ENCODE peak calls at places on chromosomes 5 and 9, in six cellular contexts. P, M, A, K, V and O are unnamed samples.

GRCh38 chr5:14914603-14915277 is 43.2 kb upstream of the ANKH start:
- DNase-seq in P (no peak), M (no peak), A (peak; percentile 79), K (no peak), V (no peak), O (no peak)

GRCh38 chr9:21550392-21550791 is 68.3 kb upstream of the IFNE start:
- DNase-seq in P (no peak), M (no peak), A (no peak), K (no peak), V (no peak), O (no peak)

GRCh38 chr9:114746591-114746990 is 59.2 kb downstream of the TNFSF15 start:
- DNase-seq in P (no peak), M (no peak), A (no peak), K (no peak), V (no peak), O (no peak)

GRCh38 chr9:94911986-94912635 is 185.6 kb downstream of the AOPEP start:
- DNase-seq in P (no peak), M (no peak), A (no peak), K (no peak), V (no peak), O (no peak)

GRCh38 chr5:43676083-43676840 is 73.3 kb downstream of the NNT start:
- DNase-seq in P (no peak), M (no peak), A (peak; percentile 36), K (no peak), V (no peak), O (no peak)

GRCh38 chr5:72427488-72428437 is 79.4 kb downstream of the ZNF366 start:
- DNase-seq in P (peak; percentile 29), M (peak; percentile 41), A (peak; percentile 49), K (peak; percentile 42), V (no peak), O (no peak)

GRCh38 chr5:66621146-66621545 is 25.0 kb downstream of the MAST4 start:
- DNase-seq in P (peak; percentile 15), M (no peak), A (no peak), K (no peak), V (no peak), O (no peak)

GRCh38 chr5:180291943-180292831 is at the start of gene MAPK9:
- DNase-seq in P (peak; percentile 93), M (peak; percentile 98), A (peak; percentile 64), K (peak; percentile 91), V (peak; percentile 88), O (peak; percentile 85)

GRCh38 chr5:91162534-91163381 is 220.4 kb downstream of the ARRDC3 start:
- DNase-seq in P (no peak), M (peak; percentile 66), A (peak; percentile 95), K (peak; percentile 90), V (peak; percentile 18), O (peak; percentile 87)

GRCh38 chr5:77006124-77006523 is 24.1 kb upstream of the AGGF1 start:
- DNase-seq in P (no peak), M (no peak), A (no peak), K (no peak), V (no peak), O (no peak)

DNA sequence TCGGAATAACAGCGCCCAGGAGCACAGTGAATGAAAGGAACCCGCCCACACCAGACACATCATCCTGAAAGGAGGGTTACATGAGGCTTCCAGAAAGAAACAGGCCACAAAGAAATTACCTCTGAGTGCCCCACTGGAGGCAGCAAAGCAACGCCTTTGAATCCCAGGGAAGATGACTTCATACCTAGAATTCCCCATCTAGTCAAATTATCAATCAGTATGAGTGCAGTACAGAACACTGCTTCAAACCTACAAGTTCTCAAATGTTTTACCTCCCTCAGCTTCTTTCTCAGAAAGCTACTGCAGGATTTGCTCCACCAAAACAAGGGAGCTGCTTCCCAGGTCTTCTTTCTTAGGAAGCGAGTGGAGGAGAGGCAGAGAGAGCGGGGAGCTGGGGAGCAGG is 87.2 kb downstream of the SEMA4D start:
- DNase-seq in P (peak; percentile 54), M (peak; percentile 62), A (no peak), K (peak; percentile 85), V (no peak), O (no peak)
- TF ChIP-seq CTCF in P (peak; percentile 25), M (peak; percentile 19), A (peak; percentile 34), K (peak; percentile 40), V (no peak), O (no peak)

GRCh38 chr5:165227515-165227914 is 1722.1 kb downstream of the MAT2B start:
- DNase-seq in P (peak; percentile 22), M (no peak), A (no peak), K (no peak), V (no peak), O (no peak)
- TF ChIP-seq CTCF in P (peak; percentile 24), M (no peak), A (no peak), K (no peak), V (no peak), O (no peak)

GRCh38 chr5:38207343-38207742 is 51.0 kb upstream of the EGFLAM start:
- DNase-seq in P (peak; percentile 68), M (no peak), A (peak; percentile 0), K (no peak), V (no peak), O (no peak)
- TF ChIP-seq CTCF in P (no peak), M (no peak), A (no peak), K (no peak), V (peak; percentile 54), O (no peak)

GRCh38 chr5:18024542-18024941 is 390.3 kb downstream of the TAF11L14 start:
- DNase-seq in P (peak; percentile 43), M (no peak), A (no peak), K (no peak), V (no peak), O (no peak)
- TF ChIP-seq CTCF in P (peak; percentile 49), M (no peak), A (no peak), K (no peak), V (no peak), O (no peak)

GRCh38 chr5:119268387-119269060 is 87.3 kb upstream of the TNFAIP8 start:
- DNase-seq in P (peak; percentile 96), M (peak; percentile 96), A (peak; percentile 90), K (peak; percentile 98), V (peak; percentile 96), O (peak; percentile 99)

GRCh38 chr5:119270955-119271757 is 84.7 kb upstream of the TNFAIP8 start:
- DNase-seq in P (no peak), M (no peak), A (no peak), K (no peak), V (no peak), O (no peak)

GRCh38 chr5:119270121-119270565 is 85.7 kb upstream of the TNFAIP8 start:
- DNase-seq in P (no peak), M (no peak), A (no peak), K (no peak), V (no peak), O (no peak)

GRCh38 chr5:119269061-119269579 is 86.7 kb upstream of the TNFAIP8 start:
- DNase-seq in P (peak; percentile 68), M (peak; percentile 16), A (peak; percentile 35), K (peak; percentile 77), V (peak; percentile 35), O (peak; percentile 49)

DNA sequence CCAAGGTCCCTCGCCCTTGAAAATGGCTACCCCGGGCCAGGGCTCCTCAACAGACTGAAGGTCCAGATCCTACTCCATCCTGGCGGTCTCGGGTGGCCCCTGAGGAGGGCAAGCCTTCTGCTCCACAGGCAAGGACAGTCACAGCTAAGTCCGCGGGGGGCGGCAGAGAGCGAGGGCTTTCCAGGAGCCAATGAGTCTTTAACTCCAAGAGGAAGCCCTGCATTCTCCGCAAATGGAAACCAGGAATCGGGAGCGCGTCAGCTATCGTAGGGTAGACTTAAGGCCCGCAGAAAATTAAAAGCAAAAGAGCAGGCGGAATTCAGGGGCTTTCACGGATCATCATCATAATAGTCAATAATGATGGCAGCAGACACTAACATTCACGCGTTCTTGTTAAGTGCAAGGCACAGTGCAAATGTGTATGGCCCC is 87.8 kb upstream of the TNFAIP8 start:
- DNase-seq in P (peak; percentile 99), M (peak; percentile 87), A (peak; percentile 95), K (peak; percentile 97), V (peak; percentile 87), O (peak; percentile 96)
- TF ChIP-seq CTCF in P (peak; percentile 52), M (peak; percentile 45), A (peak; percentile 62), K (peak; percentile 73), V (peak; percentile 20), O (peak; percentile 30)

DNA sequence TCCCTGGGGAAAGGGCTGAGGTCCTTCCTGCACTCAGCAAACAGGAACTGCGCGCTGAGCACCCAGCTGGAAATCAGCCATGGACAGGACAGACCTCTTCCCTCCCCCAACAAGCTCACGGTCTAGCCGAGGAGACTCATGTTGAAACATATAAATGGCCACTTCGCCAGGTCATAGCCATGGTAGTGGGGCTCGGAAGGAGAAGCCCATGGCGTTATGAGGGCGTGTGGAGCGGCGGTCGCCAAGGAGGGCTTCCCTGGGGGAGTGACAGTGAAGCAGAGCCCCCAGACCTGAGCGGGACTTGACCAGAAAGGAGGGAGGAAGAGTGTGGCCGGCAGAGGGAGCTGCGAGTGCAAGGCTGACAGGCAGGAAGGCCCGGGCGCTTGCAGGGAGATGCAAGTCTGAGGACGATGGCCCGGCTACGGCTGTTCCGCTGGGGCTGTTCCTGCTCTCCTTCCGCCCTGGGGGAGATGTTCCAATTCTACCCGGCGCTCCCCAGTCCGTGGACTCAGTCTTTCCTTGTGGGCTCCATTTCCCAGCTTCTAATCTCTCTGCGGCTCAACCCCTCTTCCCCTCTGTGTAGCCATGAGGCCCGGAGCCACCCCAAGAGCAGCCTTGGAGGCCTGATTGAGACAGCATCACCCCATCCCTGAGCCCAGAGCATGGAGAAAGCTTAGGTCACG is 43.9 kb upstream of the PRRC2B start:
- DNase-seq in P (peak; percentile 96), M (peak; percentile 83), A (peak; percentile 77), K (peak; percentile 90), V (peak; percentile 92), O (peak; percentile 96)
- TF ChIP-seq CTCF in P (peak; percentile 79), M (peak; percentile 67), A (peak; percentile 84), K (peak; percentile 91), V (peak; percentile 52), O (peak; percentile 77)

GRCh38 chr9:125550216-125550614 is 156.8 kb downstream of the MAPKAP1 start:
- DNase-seq in P (no peak), M (no peak), A (peak; percentile 17), K (no peak), V (no peak), O (no peak)
- TF ChIP-seq CTCF in P (no peak), M (no peak), A (no peak), K (no peak), V (no peak), O (no peak)

DNA sequence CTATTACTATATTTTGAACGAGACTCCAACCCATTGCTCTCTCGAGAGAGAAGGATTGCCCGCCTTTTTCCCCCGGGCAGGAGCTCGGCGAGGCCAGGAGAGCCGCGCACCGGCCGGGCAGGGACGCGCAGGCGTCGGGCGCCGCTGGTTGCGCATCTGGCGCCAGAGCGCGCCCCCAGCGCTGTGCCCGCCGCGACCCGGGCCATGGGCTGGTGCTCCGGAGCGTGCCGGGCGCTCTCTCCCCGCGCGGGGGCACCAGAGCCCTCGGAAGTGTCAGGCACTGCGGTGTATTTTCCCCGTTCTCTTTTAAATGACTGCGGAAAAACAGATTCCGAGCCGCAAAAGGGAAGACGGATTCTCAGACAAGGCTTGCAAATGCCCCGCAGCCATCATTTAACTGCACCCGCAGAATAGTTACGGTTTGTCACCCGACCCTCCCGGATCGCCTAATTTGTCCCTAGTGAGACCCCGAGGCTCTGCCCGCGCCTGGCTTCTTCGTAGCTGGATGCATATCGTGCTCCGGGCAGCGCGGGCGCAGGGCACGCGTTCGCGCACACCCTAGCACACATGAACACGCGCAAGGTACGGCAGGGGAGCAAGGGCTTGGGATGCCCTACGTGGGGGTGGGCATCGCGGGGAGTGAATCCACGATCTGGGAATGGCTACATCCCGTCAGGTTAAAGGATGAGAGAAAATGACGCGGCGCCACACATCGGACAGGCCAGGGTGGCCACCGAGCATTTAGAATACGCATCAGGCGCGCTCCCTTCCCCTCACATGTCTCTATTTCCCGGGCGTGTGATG is 1.1 kb upstream of the NTRK2 start:
- DNase-seq in P (peak; percentile 88), M (peak; percentile 77), A (peak; percentile 19), K (peak; percentile 61), V (peak; percentile 92), O (peak; percentile 35)
- TF ChIP-seq CTCF in P (peak; percentile 59), M (peak; percentile 19), A (peak; percentile 46), K (peak; percentile 58), V (peak; percentile 32), O (peak; percentile 34)